ENCODE peak calls at places on chromosomes 2 and 18, in ten cellular contexts. T, H, N, R, S, D, U, I, A and B are unnamed samples.

GRCh38 chr2:18178736-18179349 is 300.4 kb downstream of the KCNS3 start:
- DNase-seq in T (peak), H (peak), N (peak), R (peak), S (peak), D (no peak), U (peak), I (no peak), A (no peak), B (peak)

GRCh38 chr2:32835148-32835547 is 111.6 kb upstream of the LTBP1 start:
- DNase-seq in T (no peak), H (no peak), N (peak), R (no peak), S (no peak), D (no peak), U (no peak), I (no peak), A (no peak), B (peak)

GRCh38 chr2:231905026-231905425 is 21.2 kb downstream of the NPPC start:
- DNase-seq in T (no peak), H (no peak), N (no peak), R (no peak), S (no peak), D (no peak), U (no peak), I (no peak), A (no peak), B (no peak)

GRCh38 chr18:3688682-3689081 is 238.7 kb downstream of the TGIF1 start:
- DNase-seq in T (no peak), H (peak), N (no peak), R (no peak), S (peak), D (no peak), U (peak), I (no peak), A (no peak), B (no peak)

GRCh38 chr2:6934758-6935638 is 17.8 kb downstream of the RNF144A start:
- DNase-seq in T (no peak), H (no peak), N (no peak), R (no peak), S (no peak), D (no peak), U (no peak), I (no peak), A (no peak), B (no peak)

GRCh38 chr2:219468410-219469185 is 30.1 kb upstream of the GMPPA start:
- DNase-seq in T (no peak), H (no peak), N (no peak), R (no peak), S (no peak), D (no peak), U (no peak), I (no peak), A (no peak), B (no peak)

GRCh38 chr2:219752731-219753130 is 125.3 kb downstream of the SLC4A3 start:
- DNase-seq in T (no peak), H (no peak), N (no peak), R (no peak), S (peak), D (no peak), U (no peak), I (no peak), A (no peak), B (no peak)

GRCh38 chr2:201244829-201245228 is 15.5 kb upstream of the CASP8 start:
- DNase-seq in T (no peak), H (no peak), N (no peak), R (no peak), S (no peak), D (no peak), U (no peak), I (no peak), A (no peak), B (no peak)

GRCh38 chr2:121686218-121686617 is 37.0 kb upstream of the CLASP1 start:
- DNase-seq in T (no peak), H (no peak), N (no peak), R (no peak), S (no peak), D (no peak), U (no peak), I (no peak), A (no peak), B (no peak)

GRCh38 chr2:216302981-216303676 is 69.2 kb downstream of the MARCHF4 start:
- DNase-seq in T (no peak), H (peak), N (no peak), R (no peak), S (peak), D (no peak), U (no peak), I (no peak), A (no peak), B (no peak)

GRCh38 chr2:191739194-191739593 is 61.3 kb downstream of the NABP1 start:
- DNase-seq in T (no peak), H (no peak), N (no peak), R (no peak), S (no peak), D (no peak), U (no peak), I (no peak), A (no peak), B (no peak)

GRCh38 chr2:65076345-65076710 is 20.1 kb downstream of the CEP68 start:
- DNase-seq in T (no peak), H (peak), N (no peak), R (no peak), S (peak), D (no peak), U (peak), I (no peak), A (no peak), B (no peak)

GRCh38 chr18:23137788-23138216 is 2.5 kb downstream of the CABLES1 start:
- DNase-seq in T (no peak), H (no peak), N (peak), R (no peak), S (no peak), D (no peak), U (no peak), I (no peak), A (no peak), B (no peak)

GRCh38 chr2:237628482-237629187 is 1.2 kb downstream of the LRRFIP1 start:
- DNase-seq in T (no peak), H (no peak), N (no peak), R (no peak), S (no peak), D (no peak), U (no peak), I (no peak), A (no peak), B (no peak)

GRCh38 chr2:102761763-102762162 is at the start of gene TMEM182:
- DNase-seq in T (no peak), H (no peak), N (no peak), R (no peak), S (no peak), D (peak), U (no peak), I (no peak), A (no peak), B (no peak)

GRCh38 chr2:102100371-102101096 is 42.0 kb upstream of the IL1R1 start:
- DNase-seq in T (no peak), H (peak), N (peak), R (no peak), S (peak), D (no peak), U (peak), I (no peak), A (no peak), B (peak)

GRCh38 chr18:6203791-6204190 is 210.9 kb downstream of the L3MBTL4 start:
- DNase-seq in T (no peak), H (no peak), N (no peak), R (no peak), S (no peak), D (no peak), U (no peak), I (no peak), A (no peak), B (no peak)

GRCh38 chr18:5628512-5629255 is 84.9 kb upstream of the EPB41L3 start:
- DNase-seq in T (peak), H (peak), N (peak), R (no peak), S (peak), D (peak), U (no peak), I (no peak), A (no peak), B (no peak)

GRCh38 chr2:235263205-235264120 is 230.4 kb upstream of the AGAP1 start:
- DNase-seq in T (peak), H (peak), N (no peak), R (no peak), S (peak), D (peak), U (peak), I (no peak), A (no peak), B (no peak)

GRCh38 chr2:189613077-189613636 is 32.6 kb upstream of the SLC40A1 start:
- DNase-seq in T (no peak), H (peak), N (no peak), R (no peak), S (peak), D (no peak), U (peak), I (no peak), A (no peak), B (no peak)

GRCh38 chr2:233817995-233818638 is 36.2 kb downstream of the HJURP start:
- DNase-seq in T (no peak), H (no peak), N (no peak), R (no peak), S (no peak), D (peak), U (no peak), I (no peak), A (no peak), B (no peak)

GRCh38 chr2:240133401-240133800 is 2.7 kb downstream of the COPS9 start:
- DNase-seq in T (no peak), H (no peak), N (no peak), R (no peak), S (no peak), D (no peak), U (no peak), I (no peak), A (no peak), B (no peak)